ENCODE peak calls at places on chromosomes 12 and 14, in nine cellular contexts. T is suprapubic skin; G is neural progenitor cell; U is MM.1S; N is stomach; M is iPS DF 6.9; A is CD4-positive, alpha-beta T cell; F is GM23248; D is esophagus muscularis mucosa. C is an unnamed sample. For H3K27me3, the result is how much of the 10 kb centered on the place peaks cover.

GRCh38 chr12:111322336-111323250 is 46.3 kb downstream of the PHETA1 start:
- DNase-seq in F (peak), U (no peak), M (no peak), N (no peak), A (no peak), G (no peak), T (no peak), D (no peak), C (no peak)

GRCh38 chr12:83573676-83574075 is 887.0 kb downstream of the TMTC2 start:
- DNase-seq in G (no peak), T (no peak), A (no peak), U (no peak), M (no peak), F (peak), N (peak), D (no peak), C (no peak)

GRCh38 chr14:55448146-55448614 is 7.8 kb upstream of the TBPL2 start:
- DNase-seq in M (no peak), F (peak), D (no peak), U (no peak), A (no peak), T (no peak), G (no peak), N (peak), C (no peak)

GRCh38 chr12:102652645-102653313 is 172.4 kb upstream of the IGF1 start:
- DNase-seq in F (no peak), D (no peak), A (no peak), G (no peak), U (peak), N (no peak), M (no peak), T (no peak), C (no peak)

GRCh38 chr12:83575326-83575725 is 888.6 kb downstream of the TMTC2 start:
- DNase-seq in A (no peak), N (no peak), T (no peak), G (no peak), F (no peak), U (no peak), D (no peak), M (no peak), C (no peak)

GRCh38 chr14:73723411-73723798 is 9.2 kb upstream of the PNMA1 start:
- DNase-seq in A (no peak), N (no peak), U (no peak), M (no peak), G (no peak), D (no peak), T (no peak), F (peak), C (no peak)

GRCh38 chr12:47736877-47737676 is 11.8 kb upstream of the ENDOU start:
- DNase-seq in U (no peak), M (no peak), D (peak), F (peak), A (no peak), G (no peak), T (peak), N (peak), C (no peak)

GRCh38 chr14:49306152-49306751 is 279.9 kb downstream of the RPS29 start:
- DNase-seq in U (peak), A (no peak), N (no peak), D (no peak), G (peak), F (peak), M (peak), T (no peak), C (peak)

GRCh38 chr14:32933623-32933942 is 5.1 kb upstream of the NPAS3 start:
- DNase-seq in U (no peak), D (no peak), T (no peak), N (no peak), G (peak), F (peak), A (no peak), M (no peak), C (no peak)

GRCh38 chr12:88207921-88208640 is 66.0 kb downstream of the TMTC3 start:
- DNase-seq in N (no peak), D (no peak), U (no peak), T (no peak), A (no peak), G (no peak), M (no peak), F (peak), C (no peak)

GRCh38 chr14:105980224-105980623 is 453.8 kb downstream of the TMEM121 start:
- DNase-seq in M (no peak), T (no peak), D (no peak), F (peak), G (no peak), N (no peak), A (no peak), U (no peak), C (no peak)

GRCh38 chr12:47164730-47165439 is 85.1 kb upstream of the AMIGO2 start:
- DNase-seq in G (no peak), U (no peak), F (peak), N (no peak), M (no peak), T (no peak), A (no peak), D (no peak), C (no peak)

GRCh38 chr14:49589387-49589786 is 3.2 kb upstream of the RPS29 start:
- DNase-seq in G (no peak), M (no peak), N (no peak), A (no peak), T (no peak), U (no peak), D (no peak), F (no peak), C (no peak)

GRCh38 chr12:124736115-124737039 is 127.3 kb downstream of the SCARB1 start:
- DNase-seq in U (no peak), G (no peak), T (no peak), M (no peak), N (no peak), A (peak), F (no peak), D (no peak), C (no peak)

GRCh38 chr12:26428420-26428819 is 233.0 kb downstream of the SSPN start:
- DNase-seq in U (no peak), D (no peak), G (no peak), N (no peak), F (peak), A (no peak), T (no peak), M (no peak), C (no peak)

GRCh38 chr14:42112108-42112507 is 505.4 kb downstream of the LRFN5 start:
- DNase-seq in A (no peak), F (peak), D (no peak), N (no peak), T (no peak), U (no peak), G (no peak), M (no peak), C (no peak)

GRCh38 chr12:65826513-65827171 is 2.4 kb downstream of the HMGA2 start:
- DNase-seq in N (no peak), U (no peak), G (peak), F (peak), D (no peak), M (no peak), T (no peak), A (no peak), C (no peak)

GRCh38 chr12:71303199-71303598 is 136.4 kb upstream of the LGR5 start:
- DNase-seq in T (no peak), M (no peak), D (no peak), N (no peak), F (no peak), A (no peak), G (no peak), U (no peak), C (no peak)

GRCh38 chr12:53659011-53659551 is 16.8 kb downstream of the ATP5MC2 start:
- DNase-seq in N (peak), T (no peak), U (no peak), G (peak), A (no peak), D (no peak), M (no peak), F (peak), C (no peak)

GRCh38 chr12:121917950-121918678 is at the start of gene CFAP251:
- DNase-seq in T (peak), A (peak), G (peak), F (peak), M (peak), N (peak), D (peak), U (peak), C (peak)

GRCh38 chr12:57213068-57213715 is 3.4 kb upstream of the NXPH4 start:
- DNase-seq in A (peak), N (peak), F (peak), U (peak), D (peak), M (no peak), T (peak), G (peak), C (peak)

GRCh38 chr12:117361905-117362304 is 479 bp upstream of the NOS1 start:
- DNase-seq in M (no peak), G (no peak), D (no peak), A (no peak), U (no peak), N (no peak), T (no peak), F (no peak), C (no peak)

GRCh38 chr12:117362391-117362790 is 965 bp upstream of the NOS1 start:
- DNase-seq in A (no peak), F (no peak), U (no peak), T (no peak), N (no peak), G (no peak), D (no peak), M (no peak), C (no peak)

GRCh38 chr12:117365072-117365616 is 3.7 kb upstream of the NOS1 start:
- DNase-seq in U (no peak), D (no peak), N (no peak), M (no peak), A (no peak), G (no peak), F (no peak), T (no peak), C (no peak)

GRCh38 chr12:117363263-117363662 is 1.8 kb upstream of the NOS1 start:
- DNase-seq in M (no peak), F (no peak), D (no peak), G (no peak), A (no peak), U (no peak), T (no peak), N (no peak), C (no peak)

GRCh38 chr12:117363953-117364486 is 2.6 kb upstream of the NOS1 start:
- DNase-seq in A (no peak), T (no peak), U (no peak), M (no peak), G (peak), N (no peak), D (no peak), F (no peak), C (no peak)
- H3K27me3 ChIP-seq in A (under half), T (half or more), U (under half), M (under half), G (half or more), N (half or more), D (under half), F (under half), C (under half)

GRCh38 chr12:116881867-116882507 is 746 bp upstream of the HRK start:
- DNase-seq in T (no peak), N (no peak), G (peak), F (no peak), A (no peak), D (no peak), U (no peak), M (no peak), C (no peak)

GRCh38 chr12:116880213-116880816 is 926 bp downstream of the HRK start:
- DNase-seq in F (peak), N (no peak), D (no peak), G (peak), M (no peak), U (no peak), A (no peak), T (no peak), C (no peak)

GRCh38 chr12:116879509-116880212 is 1.6 kb downstream of the HRK start:
- DNase-seq in U (no peak), A (no peak), T (no peak), M (no peak), D (no peak), N (no peak), F (peak), G (peak), C (no peak)

GRCh38 chr12:116881325-116881866 is at the start of gene HRK:
- DNase-seq in T (no peak), F (no peak), G (no peak), M (no peak), A (no peak), U (peak), D (no peak), N (no peak), C (no peak)

GRCh38 chr12:116880817-116881324 is 370 bp downstream of the HRK start:
- DNase-seq in U (peak), D (no peak), A (no peak), N (peak), G (peak), F (peak), M (no peak), T (no peak), C (peak)
- H3K27me3 ChIP-seq in U (under half), D (half or more), A (half or more), N (half or more), G (half or more), F (half or more), M (under half), T (half or more), C (under half)

DNA sequence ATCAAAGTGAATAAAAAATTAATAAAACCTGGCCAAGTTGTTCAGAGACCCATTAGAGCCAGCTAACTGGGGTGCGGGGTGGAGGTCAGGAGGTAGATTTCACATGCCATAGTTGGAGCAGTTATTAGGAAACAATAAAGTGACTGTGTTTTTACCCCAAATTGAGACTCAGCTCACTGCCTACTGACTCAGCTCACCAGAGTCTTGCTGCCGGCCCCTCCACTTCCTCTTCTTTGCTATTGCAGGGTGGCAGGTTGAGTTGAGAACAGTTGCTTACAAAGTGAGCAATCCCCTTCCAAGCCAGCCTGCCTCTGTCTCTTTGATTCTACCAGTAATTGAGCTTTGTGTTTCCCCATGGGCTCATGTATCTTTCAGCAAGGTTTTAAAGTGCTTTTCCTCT is 12.9 kb downstream of the ST8SIA1 start:
- DNase-seq in T (no peak), N (no peak), M (no peak), G (peak), D (no peak), U (no peak), F (peak), A (no peak), C (peak)
- H3K27me3 ChIP-seq in T (under half), N (under half), M (under half), G (under half), D (under half), U (under half), F (under half), A (under half), C (under half)

GRCh38 chr14:69882915-69883314 is 3.7 kb downstream of the SMOC1 start:
- DNase-seq in U (no peak), G (no peak), A (no peak), T (no peak), N (no peak), M (no peak), F (no peak), D (no peak), C (no peak)
- H3K27me3 ChIP-seq in U (under half), G (under half), A (under half), T (under half), N (under half), M (under half), F (under half), D (under half), C (under half)

DNA sequence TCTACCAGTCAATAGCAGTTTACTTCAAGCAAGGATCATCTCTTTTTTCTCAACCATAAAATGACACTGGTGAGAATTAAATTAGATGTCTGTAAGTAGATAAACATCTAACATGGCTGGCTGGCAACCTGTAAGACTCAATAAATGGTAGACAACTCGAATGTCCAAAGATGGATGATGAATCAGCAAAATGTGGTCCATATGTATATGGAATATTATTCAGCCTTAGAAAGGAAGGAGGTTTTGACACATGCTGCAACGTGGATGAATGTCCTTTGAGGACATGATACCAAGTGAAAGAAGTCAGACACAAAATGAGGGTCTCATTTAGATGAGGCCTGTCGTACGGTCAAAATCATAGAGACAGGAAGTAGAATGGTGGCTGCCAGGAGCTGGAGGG is 46.2 kb downstream of the SPRING1 start:
- DNase-seq in G (no peak), F (no peak), M (no peak), U (no peak), A (no peak), T (no peak), D (no peak), N (no peak), C (no peak)
- H3K27me3 ChIP-seq in G (under half), F (under half), M (under half), U (under half), A (under half), T (under half), D (under half), N (under half), C (under half)